ENCODE peak calls at places on chromosomes 3 and 15, in nine cellular contexts. One of them, this sample, is unnamed. For H3K27me3, the result is how much of the 10 kb centered on the place peaks cover.

GRCh38 chr3:191105418-191105817 is 93.6 kb upstream of the OSTN start:
- DNase-seq in ovary: no peak
- DNase-seq in ascending aorta: no peak
- DNase-seq in GM12878: no peak
- DNase-seq in Peyer's patch: no peak
- DNase-seq in Panc1: no peak
- DNase-seq in sigmoid colon: no peak
- DNase-seq in neural progenitor cell: no peak
- DNase-seq in GM23248: no peak
- DNase-seq in this sample: no peak

GRCh38 chr15:89669309-89669865 is 9.8 kb downstream of the PLIN1 start:
- DNase-seq in neural progenitor cell: no peak
- DNase-seq in GM23248: no peak
- DNase-seq in sigmoid colon: no peak
- DNase-seq in GM12878: no peak
- DNase-seq in ovary: no peak
- DNase-seq in Panc1: no peak
- DNase-seq in ascending aorta: no peak
- DNase-seq in Peyer's patch: no peak
- DNase-seq in this sample: no peak

GRCh38 chr15:74422723-74423442 is 10.9 kb downstream of the SEMA7A start:
- DNase-seq in Peyer's patch: no peak
- DNase-seq in Panc1: peak
- DNase-seq in ascending aorta: peak
- DNase-seq in neural progenitor cell: peak
- DNase-seq in ovary: no peak
- DNase-seq in sigmoid colon: no peak
- DNase-seq in GM12878: no peak
- DNase-seq in GM23248: peak
- DNase-seq in this sample: no peak

GRCh38 chr3:73499787-73500186 is 125.0 kb downstream of the PDZRN3 start:
- DNase-seq in neural progenitor cell: no peak
- DNase-seq in ascending aorta: no peak
- DNase-seq in sigmoid colon: no peak
- DNase-seq in ovary: no peak
- DNase-seq in Peyer's patch: no peak
- DNase-seq in GM23248: peak
- DNase-seq in Panc1: no peak
- DNase-seq in GM12878: no peak
- DNase-seq in this sample: no peak

GRCh38 chr15:90322531-90322930 is 29.6 kb upstream of the ZNF774 start:
- DNase-seq in sigmoid colon: peak
- DNase-seq in Panc1: no peak
- DNase-seq in Peyer's patch: no peak
- DNase-seq in ascending aorta: peak
- DNase-seq in neural progenitor cell: peak
- DNase-seq in GM23248: no peak
- DNase-seq in ovary: no peak
- DNase-seq in GM12878: no peak
- DNase-seq in this sample: no peak

GRCh38 chr15:90414408-90415028 is 26.5 kb downstream of the IQGAP1 start:
- DNase-seq in Panc1: no peak
- DNase-seq in neural progenitor cell: no peak
- DNase-seq in sigmoid colon: no peak
- DNase-seq in ovary: no peak
- DNase-seq in GM12878: no peak
- DNase-seq in ascending aorta: no peak
- DNase-seq in GM23248: peak
- DNase-seq in Peyer's patch: no peak
- DNase-seq in this sample: no peak

GRCh38 chr3:72259755-72260589 is 475.0 kb upstream of the PROK2 start:
- DNase-seq in ascending aorta: no peak
- DNase-seq in ovary: no peak
- DNase-seq in neural progenitor cell: no peak
- DNase-seq in Panc1: no peak
- DNase-seq in GM23248: peak
- DNase-seq in sigmoid colon: no peak
- DNase-seq in GM12878: no peak
- DNase-seq in Peyer's patch: no peak
- DNase-seq in this sample: no peak

GRCh38 chr3:139310474-139310933 is 33.3 kb upstream of the MRPS22 start:
- DNase-seq in GM23248: peak
- DNase-seq in GM12878: no peak
- DNase-seq in ascending aorta: no peak
- DNase-seq in Panc1: no peak
- DNase-seq in Peyer's patch: no peak
- DNase-seq in sigmoid colon: no peak
- DNase-seq in ovary: peak
- DNase-seq in neural progenitor cell: no peak
- DNase-seq in this sample: no peak

GRCh38 chr3:86996261-86996955 is 5.5 kb upstream of the VGLL3 start:
- DNase-seq in sigmoid colon: no peak
- DNase-seq in Panc1: no peak
- DNase-seq in GM12878: no peak
- DNase-seq in Peyer's patch: no peak
- DNase-seq in ascending aorta: no peak
- DNase-seq in neural progenitor cell: no peak
- DNase-seq in ovary: no peak
- DNase-seq in GM23248: peak
- DNase-seq in this sample: no peak

GRCh38 chr3:170707899-170708298 is 122.0 kb upstream of the SLC7A14 start:
- DNase-seq in neural progenitor cell: no peak
- DNase-seq in sigmoid colon: no peak
- DNase-seq in GM23248: no peak
- DNase-seq in ascending aorta: no peak
- DNase-seq in ovary: no peak
- DNase-seq in GM12878: no peak
- DNase-seq in Peyer's patch: no peak
- DNase-seq in Panc1: no peak
- DNase-seq in this sample: no peak

GRCh38 chr3:169666501-169667379 is 3.2 kb upstream of the MECOM start:
- DNase-seq in ascending aorta: no peak
- DNase-seq in Panc1: no peak
- DNase-seq in GM23248: no peak
- DNase-seq in GM12878: no peak
- DNase-seq in ovary: no peak
- DNase-seq in Peyer's patch: no peak
- DNase-seq in sigmoid colon: peak
- DNase-seq in neural progenitor cell: peak
- DNase-seq in this sample: no peak

GRCh38 chr3:169667380-169667671 is 3.8 kb upstream of the MECOM start:
- DNase-seq in ovary: no peak
- DNase-seq in GM12878: no peak
- DNase-seq in Peyer's patch: no peak
- DNase-seq in Panc1: no peak
- DNase-seq in GM23248: no peak
- DNase-seq in sigmoid colon: no peak
- DNase-seq in neural progenitor cell: no peak
- DNase-seq in ascending aorta: no peak
- DNase-seq in this sample: no peak

GRCh38 chr3:169665264-169666078 is 2.0 kb upstream of the MECOM start:
- DNase-seq in ascending aorta: no peak
- DNase-seq in neural progenitor cell: peak
- DNase-seq in ovary: no peak
- DNase-seq in GM12878: no peak
- DNase-seq in Panc1: no peak
- DNase-seq in Peyer's patch: no peak
- DNase-seq in sigmoid colon: no peak
- DNase-seq in GM23248: no peak
- DNase-seq in this sample: no peak

GRCh38 chr3:169667710-169668080 is 4.2 kb upstream of the MECOM start:
- DNase-seq in Peyer's patch: no peak
- DNase-seq in GM23248: no peak
- DNase-seq in GM12878: no peak
- DNase-seq in neural progenitor cell: no peak
- DNase-seq in Panc1: no peak
- DNase-seq in sigmoid colon: no peak
- DNase-seq in ovary: no peak
- DNase-seq in ascending aorta: no peak
- DNase-seq in this sample: no peak

DNA sequence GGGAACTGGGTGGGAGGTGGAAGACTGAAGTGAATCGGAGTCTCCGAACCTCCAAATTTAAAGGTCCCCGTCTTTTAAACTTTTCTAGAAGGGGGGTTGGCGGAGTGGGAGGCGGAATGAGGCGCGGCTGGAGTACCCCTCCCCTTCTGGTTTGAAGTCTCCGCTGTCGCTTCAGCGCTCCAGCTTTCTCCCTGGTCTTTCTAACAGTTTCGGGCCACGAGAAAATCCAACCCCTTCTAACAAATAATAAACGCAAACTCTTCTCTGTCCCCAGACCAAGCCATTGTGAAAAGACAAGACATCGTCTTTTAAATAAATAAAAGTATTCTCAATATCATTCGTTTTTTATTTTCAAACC is 2.5 kb upstream of the MECOM start:
- DNase-seq in sigmoid colon: no peak
- DNase-seq in Panc1: no peak
- DNase-seq in Peyer's patch: no peak
- DNase-seq in GM23248: no peak
- DNase-seq in neural progenitor cell: peak
- DNase-seq in ascending aorta: no peak
- DNase-seq in ovary: no peak
- DNase-seq in GM12878: no peak
- DNase-seq in this sample: no peak
- H3K27me3 ChIP-seq in sigmoid colon: half or more
- H3K27me3 ChIP-seq in Panc1: half or more
- H3K27me3 ChIP-seq in Peyer's patch: half or more
- H3K27me3 ChIP-seq in GM23248: half or more
- H3K27me3 ChIP-seq in neural progenitor cell: half or more
- H3K27me3 ChIP-seq in ascending aorta: under half
- H3K27me3 ChIP-seq in ovary: under half
- H3K27me3 ChIP-seq in GM12878: under half
- H3K27me3 ChIP-seq in this sample: half or more

GRCh38 chr3:184604039-184604955 is 42.7 kb downstream of the EPHB3 start:
- DNase-seq in GM12878: no peak
- DNase-seq in GM23248: peak
- DNase-seq in ascending aorta: no peak
- DNase-seq in neural progenitor cell: peak
- DNase-seq in ovary: peak
- DNase-seq in Panc1: no peak
- DNase-seq in Peyer's patch: peak
- DNase-seq in sigmoid colon: peak
- DNase-seq in this sample: no peak

GRCh38 chr3:184601576-184602405 is 40.2 kb downstream of the EPHB3 start:
- DNase-seq in neural progenitor cell: peak
- DNase-seq in GM12878: no peak
- DNase-seq in GM23248: no peak
- DNase-seq in Panc1: no peak
- DNase-seq in Peyer's patch: no peak
- DNase-seq in ascending aorta: no peak
- DNase-seq in ovary: peak
- DNase-seq in sigmoid colon: peak
- DNase-seq in this sample: no peak

GRCh38 chr3:184604956-184605290 is 43.3 kb downstream of the EPHB3 start:
- DNase-seq in sigmoid colon: peak
- DNase-seq in GM12878: no peak
- DNase-seq in neural progenitor cell: no peak
- DNase-seq in ovary: peak
- DNase-seq in GM23248: no peak
- DNase-seq in Peyer's patch: no peak
- DNase-seq in Panc1: no peak
- DNase-seq in ascending aorta: no peak
- DNase-seq in this sample: no peak

GRCh38 chr3:184602406-184603155 is 41.0 kb downstream of the EPHB3 start:
- DNase-seq in neural progenitor cell: peak
- DNase-seq in ascending aorta: no peak
- DNase-seq in ovary: peak
- DNase-seq in Panc1: no peak
- DNase-seq in Peyer's patch: peak
- DNase-seq in sigmoid colon: peak
- DNase-seq in GM12878: no peak
- DNase-seq in GM23248: no peak
- DNase-seq in this sample: no peak

DNA sequence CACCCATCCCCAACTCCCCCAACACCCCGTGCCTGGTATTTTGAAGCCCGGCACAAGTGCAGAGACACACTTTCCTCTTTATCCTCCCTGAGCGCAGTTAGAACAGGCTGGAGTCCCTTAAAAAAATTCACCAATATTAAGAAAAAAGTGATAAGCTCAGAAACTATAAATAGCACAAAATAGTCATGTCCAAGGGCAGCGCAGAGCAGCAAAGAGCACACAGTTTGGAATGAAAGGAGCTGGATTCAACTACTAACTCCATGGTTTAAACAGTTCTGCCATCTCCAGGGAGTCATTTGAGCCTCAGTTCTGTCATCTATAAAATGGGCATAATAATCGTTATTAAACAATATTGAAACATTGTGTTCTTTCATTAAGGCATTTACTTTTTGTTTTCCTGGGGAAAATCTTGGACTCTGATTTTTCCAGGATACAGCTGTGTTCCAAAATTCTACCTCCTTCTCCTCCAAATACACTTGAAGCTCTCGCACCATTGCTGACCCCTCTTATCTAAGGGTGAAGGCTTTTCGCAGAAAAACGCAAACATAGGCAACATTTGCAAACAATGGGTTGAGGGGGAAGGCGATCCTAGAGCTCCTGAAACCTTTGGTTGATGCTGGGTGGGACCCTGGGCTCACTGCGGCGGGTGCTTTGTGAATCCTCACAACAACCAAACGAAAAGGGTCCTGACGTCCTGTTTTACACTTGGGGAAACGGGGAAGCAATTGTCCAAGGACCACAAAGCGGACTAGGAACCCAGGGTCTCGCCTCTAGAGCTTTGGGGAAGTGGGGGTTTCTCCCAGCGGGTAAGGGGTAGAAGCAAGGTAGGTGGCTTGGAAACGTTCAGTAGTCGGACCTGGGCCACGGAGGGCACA is 41.8 kb downstream of the EPHB3 start:
- DNase-seq in GM12878: no peak
- DNase-seq in Panc1: no peak
- DNase-seq in neural progenitor cell: peak
- DNase-seq in Peyer's patch: no peak
- DNase-seq in ovary: no peak
- DNase-seq in ascending aorta: no peak
- DNase-seq in sigmoid colon: no peak
- DNase-seq in GM23248: no peak
- DNase-seq in this sample: no peak
- H3K27me3 ChIP-seq in GM12878: under half
- H3K27me3 ChIP-seq in Panc1: under half
- H3K27me3 ChIP-seq in neural progenitor cell: half or more
- H3K27me3 ChIP-seq in Peyer's patch: under half
- H3K27me3 ChIP-seq in ovary: under half
- H3K27me3 ChIP-seq in ascending aorta: under half
- H3K27me3 ChIP-seq in sigmoid colon: under half
- H3K27me3 ChIP-seq in GM23248: under half
- H3K27me3 ChIP-seq in this sample: half or more

GRCh38 chr3:169662215-169663070 is 1.1 kb downstream of the MECOM start:
- DNase-seq in ovary: peak
- DNase-seq in Peyer's patch: peak
- DNase-seq in Panc1: no peak
- DNase-seq in sigmoid colon: no peak
- DNase-seq in neural progenitor cell: peak
- DNase-seq in GM23248: peak
- DNase-seq in GM12878: no peak
- DNase-seq in ascending aorta: peak
- DNase-seq in this sample: peak
- H3K27me3 ChIP-seq in ovary: under half
- H3K27me3 ChIP-seq in Peyer's patch: half or more
- H3K27me3 ChIP-seq in Panc1: half or more
- H3K27me3 ChIP-seq in sigmoid colon: half or more
- H3K27me3 ChIP-seq in neural progenitor cell: half or more
- H3K27me3 ChIP-seq in GM23248: half or more
- H3K27me3 ChIP-seq in GM12878: under half
- H3K27me3 ChIP-seq in ascending aorta: under half
- H3K27me3 ChIP-seq in this sample: half or more

GRCh38 chr3:151768393-151768930 is 34.7 kb downstream of the AADACL2 start:
- DNase-seq in GM23248: no peak
- DNase-seq in Peyer's patch: no peak
- DNase-seq in sigmoid colon: no peak
- DNase-seq in GM12878: no peak
- DNase-seq in ascending aorta: no peak
- DNase-seq in ovary: no peak
- DNase-seq in Panc1: no peak
- DNase-seq in neural progenitor cell: no peak
- DNase-seq in this sample: peak
- H3K27me3 ChIP-seq in GM23248: under half
- H3K27me3 ChIP-seq in Peyer's patch: under half
- H3K27me3 ChIP-seq in sigmoid colon: under half
- H3K27me3 ChIP-seq in GM12878: under half
- H3K27me3 ChIP-seq in ascending aorta: under half
- H3K27me3 ChIP-seq in ovary: under half
- H3K27me3 ChIP-seq in Panc1: under half
- H3K27me3 ChIP-seq in neural progenitor cell: under half
- H3K27me3 ChIP-seq in this sample: under half